ENCODE peak calls at places on chromosomes 1 and 21, in four cellular contexts. Z is K562, S is GM12878, T is SK-N-SH. U is an unnamed sample.
A peak's percentile ranks its signal among the peaks of the same experiment; 100 is the strongest.

GRCh38 chr1:202953412-202953811 is 4.7 kb downstream of the ADIPOR1 start:
- DNase-seq in T (no peak), Z (no peak), S (no peak), U (no peak)

GRCh38 chr1:214174508-214175199 is 106.3 kb upstream of the SMYD2 start:
- DNase-seq in Z (no peak), S (no peak), T (no peak), U (no peak)

GRCh38 chr1:47257224-47257623 is 25.2 kb upstream of the TAL1 start:
- DNase-seq in T (no peak), Z (no peak), S (no peak), U (no peak)

GRCh38 chr1:87826639-87827345 is 498.1 kb downstream of the LMO4 start:
- DNase-seq in S (peak; percentile 33), Z (peak; percentile 29), T (peak; percentile 7), U (no peak)

GRCh38 chr1:159988006-159988405 is 34.0 kb upstream of the SLAMF9 start:
- DNase-seq in T (no peak), S (no peak), Z (no peak), U (no peak)

GRCh38 chr1:205273551-205273982 is 45.8 kb downstream of the TMCC2 start:
- DNase-seq in S (peak; percentile 32), Z (peak; percentile 90), T (peak; percentile 91), U (peak; percentile 83)

GRCh38 chr1:226632922-226633351 is 84.4 kb downstream of the STUM start:
- DNase-seq in T (no peak), Z (no peak), S (no peak), U (no peak)

GRCh38 chr1:19597463-19598309 is 46.4 kb upstream of the NBL1 start:
- DNase-seq in Z (no peak), T (no peak), S (no peak), U (no peak)

GRCh38 chr1:66788231-66788939 is 12.7 kb downstream of the INSL5 start:
- DNase-seq in Z (no peak), T (no peak), S (no peak), U (no peak)

GRCh38 chr1:30490554-30491053 is 232.8 kb downstream of the MATN1 start:
- DNase-seq in Z (no peak), S (no peak), T (no peak), U (no peak)
- TF ChIP-seq NRF1 in Z (no peak), S (no peak), T (no peak), U (no peak)

GRCh38 chr1:118290571-118290970 is 105.5 kb upstream of the SPAG17 start:
- DNase-seq in S (no peak), Z (no peak), T (no peak), U (no peak)
- TF ChIP-seq NRF1 in S (no peak), Z (no peak), T (no peak), U (no peak)

DNA sequence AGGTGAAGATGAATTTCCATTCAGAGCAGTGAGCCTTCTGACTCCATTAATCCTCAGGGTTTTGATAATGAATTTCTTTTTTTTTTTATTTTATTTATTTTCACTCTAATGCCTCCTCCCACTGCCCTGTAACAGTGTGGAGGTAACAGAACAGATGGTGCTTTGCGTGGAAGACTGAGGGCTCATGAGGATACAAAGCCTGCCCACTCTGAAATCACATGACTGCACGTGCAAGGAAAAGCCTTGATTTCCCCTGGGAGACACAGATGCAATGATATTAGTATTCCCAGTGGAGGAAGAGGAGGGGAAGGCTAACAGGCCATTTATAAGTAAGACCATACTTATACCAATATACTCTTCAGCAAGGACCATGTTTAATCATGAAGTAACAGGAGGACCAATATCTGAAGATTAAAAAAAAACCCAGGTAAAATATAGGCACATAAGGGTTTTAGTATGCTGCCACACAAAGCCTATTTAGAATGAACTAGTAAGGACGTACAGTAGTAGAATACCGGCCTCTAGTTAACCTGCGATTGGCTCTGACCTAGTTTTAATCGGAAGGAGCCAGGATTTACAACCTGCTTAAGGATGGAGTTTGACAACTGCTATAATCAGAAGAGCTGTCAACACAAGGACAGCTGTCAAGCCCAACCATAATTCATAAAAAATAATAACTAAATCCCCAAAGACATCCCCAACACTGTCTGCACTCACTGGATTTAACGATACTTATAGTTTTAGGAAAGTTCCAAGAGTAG is 69.6 kb downstream of the LHX4 start:
- DNase-seq in S (no peak), Z (no peak), T (no peak), U (no peak)
- TF ChIP-seq NRF1 in S (no peak), Z (no peak), T (no peak), U (no peak)

GRCh38 chr1:35298464-35298863 is 30.0 kb downstream of the ZMYM4 start:
- DNase-seq in T (peak; percentile 44), Z (peak; percentile 29), S (peak; percentile 32), U (no peak)
- TF ChIP-seq NRF1 in T (no peak), Z (no peak), S (no peak), U (no peak)

GRCh38 chr21:34223376-34223775 is 140.4 kb upstream of the KCNE2 start:
- DNase-seq in Z (no peak), T (no peak), S (no peak), U (no peak)

GRCh38 chr21:34219334-34220020 is 144.3 kb upstream of the KCNE2 start:
- DNase-seq in Z (no peak), S (no peak), T (no peak), U (no peak)

GRCh38 chr21:34222031-34222335 is 141.8 kb upstream of the KCNE2 start:
- DNase-seq in T (no peak), S (no peak), Z (no peak), U (no peak)

GRCh38 chr21:34220556-34221195 is 143.1 kb upstream of the KCNE2 start:
- DNase-seq in S (no peak), Z (no peak), T (no peak), U (no peak)

GRCh38 chr21:34221331-34222030 is 142.3 kb upstream of the KCNE2 start:
- DNase-seq in S (no peak), Z (no peak), T (no peak), U (no peak)
- TF ChIP-seq NRF1 in S (no peak), Z (no peak), T (no peak), U (no peak)

DNA sequence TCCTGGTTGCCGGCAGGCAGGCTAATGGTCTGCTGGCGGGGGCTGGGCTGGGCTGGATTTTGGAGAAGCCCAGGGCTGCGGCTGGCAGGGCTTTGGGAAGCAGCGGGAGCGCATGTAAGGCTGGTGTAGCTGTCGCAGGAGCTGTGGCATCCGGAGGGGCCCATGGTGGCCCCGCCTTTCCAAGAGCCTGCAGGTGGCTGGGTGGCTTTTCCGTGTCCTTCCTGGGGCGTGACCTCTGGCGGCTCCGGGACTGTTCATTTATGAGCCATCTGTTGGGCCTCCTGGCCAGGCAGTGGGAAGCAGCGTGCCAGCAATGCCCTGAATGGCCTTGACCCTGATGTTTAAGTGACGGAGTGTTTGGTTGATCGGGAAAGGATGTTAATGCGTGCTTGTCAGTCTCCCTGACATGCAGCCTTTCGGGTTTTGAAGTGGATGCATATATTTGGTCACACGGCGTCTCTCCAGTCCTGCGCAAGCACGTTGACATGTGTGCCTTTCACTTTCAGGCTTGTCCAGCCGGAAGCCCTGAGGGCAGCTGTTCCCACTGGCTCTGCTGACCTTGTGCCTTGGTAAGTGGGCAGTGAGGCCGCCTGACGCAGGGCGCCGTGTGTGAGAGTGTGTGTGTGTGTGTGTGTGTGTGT is 38.5 kb downstream of the AGPAT3 start:
- DNase-seq in T (peak; percentile 67), S (no peak), Z (no peak), U (no peak)
- TF ChIP-seq NRF1 in T (no peak), S (no peak), Z (no peak), U (no peak)

GRCh38 chr21:29181799-29182470 is 51.5 kb downstream of the MAP3K7CL start:
- DNase-seq in Z (no peak), S (no peak), T (no peak), U (no peak)
- TF ChIP-seq NRF1 in Z (no peak), S (no peak), T (no peak), U (no peak)